ENCODE peak calls at places on chromosomes 6 and 20, in eight cellular contexts. A is left ventricle myocardium inferior, H is astrocyte, D is neuronal stem cell, E is pancreas, S is IMR-90, T is right lobe of liver, V is keratinocyte. R is an unnamed sample. For H3K4me1, the result is how much of the 10 kb centered on the place peaks cover.

GRCh38 chr6:138289739-138290138 is 71.4 kb upstream of the PBOV1 start:
- DNase-seq in A (no peak), H (no peak), D (no peak), E (no peak), S (no peak), T (peak), V (no peak), R (no peak)

GRCh38 chr6:80454197-80454596 is 347.7 kb downstream of the BCKDHB start:
- DNase-seq in A (no peak), H (peak), D (no peak), E (no peak), S (peak), T (no peak), V (peak), R (no peak)

GRCh38 chr6:114084327-114084890 is 113.5 kb upstream of the HDAC2 start:
- DNase-seq in A (no peak), H (peak), D (no peak), E (no peak), S (no peak), T (no peak), V (no peak), R (no peak)

GRCh38 chr6:12324096-12324495 is 33.9 kb downstream of the EDN1 start:
- DNase-seq in A (no peak), H (peak), D (no peak), E (no peak), S (peak), T (no peak), V (peak), R (no peak)

GRCh38 chr6:29965873-29966601 is 23.7 kb downstream of the HLA-A start:
- DNase-seq in A (peak), H (peak), D (no peak), E (peak), S (peak), T (peak), V (no peak), R (peak)

GRCh38 chr6:2166717-2167116 is 78.7 kb downstream of the GMDS start:
- DNase-seq in A (no peak), H (no peak), D (no peak), E (no peak), S (peak), T (no peak), V (no peak), R (no peak)

GRCh38 chr6:104887350-104887749 is 27.6 kb upstream of the HACE1 start:
- DNase-seq in A (no peak), H (peak), D (peak), E (no peak), S (peak), T (no peak), V (no peak), R (no peak)

GRCh38 chr6:126685182-126685581 is 345.3 kb downstream of the CENPW start:
- DNase-seq in A (no peak), H (no peak), D (no peak), E (no peak), S (no peak), T (no peak), V (no peak), R (no peak)

GRCh38 chr6:74356385-74356784 is 660.4 kb downstream of the CD109 start:
- DNase-seq in A (no peak), H (peak), D (no peak), E (no peak), S (peak), T (no peak), V (peak), R (no peak)

GRCh38 chr20:41258489-41258888 is 59.0 kb downstream of the ZHX3 start:
- DNase-seq in A (no peak), H (no peak), D (no peak), E (no peak), S (no peak), T (no peak), V (no peak), R (no peak)

GRCh38 chr6:7821426-7821825 is 89.2 kb downstream of the TXNDC5 start:
- DNase-seq in A (no peak), H (peak), D (no peak), E (no peak), S (peak), T (no peak), V (no peak), R (no peak)

GRCh38 chr20:46592580-46593362 is 42.3 kb upstream of the OCSTAMP start:
- DNase-seq in A (no peak), H (no peak), D (no peak), E (no peak), S (no peak), T (no peak), V (no peak), R (no peak)

GRCh38 chr6:85483041-85483700 is 33.3 kb downstream of the NT5E start:
- DNase-seq in A (peak), H (peak), D (peak), E (peak), S (peak), T (peak), V (no peak), R (peak)
- H3K4me3 ChIP-seq in A (peak), H (no peak), D (no peak), E (no peak), S (no peak), T (no peak), V (no peak), R (no peak)

GRCh38 chr6:158092806-158093205 is 75.3 kb downstream of the SERAC1 start:
- DNase-seq in A (no peak), H (no peak), D (no peak), E (no peak), S (no peak), T (no peak), V (no peak), R (no peak)

GRCh38 chr6:158095671-158096070 is 72.4 kb downstream of the SERAC1 start:
- DNase-seq in A (no peak), H (no peak), D (no peak), E (no peak), S (no peak), T (no peak), V (no peak), R (no peak)

GRCh38 chr6:158095031-158095430 is 73.0 kb downstream of the SERAC1 start:
- DNase-seq in A (no peak), H (no peak), D (no peak), E (no peak), S (no peak), T (no peak), V (no peak), R (no peak)
- H3K4me1 ChIP-seq in A (under half), H (under half), D (under half), E (under half), S (under half), T (under half), V (under half), R (under half)

DNA sequence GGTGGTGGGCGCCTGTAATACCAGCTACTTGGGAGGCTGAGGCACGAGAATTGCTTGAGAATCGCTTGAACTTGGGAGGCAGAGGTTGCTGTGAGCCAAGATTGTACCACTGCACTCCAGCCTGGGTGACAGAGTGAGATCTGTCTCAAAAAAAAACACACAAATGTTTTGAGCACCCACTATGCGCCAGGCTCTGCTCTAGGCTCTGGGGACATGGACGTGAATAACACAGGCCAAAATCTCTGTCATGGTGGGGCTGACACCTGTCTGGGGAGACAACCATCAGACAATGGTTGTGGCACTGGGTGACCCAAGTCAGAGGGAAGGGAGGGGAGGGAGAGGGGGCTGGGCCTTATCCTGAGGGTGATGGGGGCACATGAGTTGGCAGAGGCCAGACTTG is 62.7 kb downstream of the UBE2V1 start:
- DNase-seq in A (no peak), H (no peak), D (no peak), E (no peak), S (no peak), T (no peak), V (no peak), R (no peak)
- H3K4me3 ChIP-seq in A (no peak), H (no peak), D (no peak), E (no peak), S (no peak), T (no peak), V (no peak), R (no peak)

GRCh38 chr6:149323353-149323752 is 5.8 kb downstream of the TAB2 start:
- DNase-seq in A (no peak), H (no peak), D (no peak), E (no peak), S (no peak), T (no peak), V (no peak), R (no peak)

GRCh38 chr6:149328083-149328482 is 10.6 kb downstream of the TAB2 start:
- DNase-seq in A (no peak), H (no peak), D (no peak), E (no peak), S (peak), T (no peak), V (no peak), R (no peak)

GRCh38 chr6:149323925-149324324 is 6.4 kb downstream of the TAB2 start:
- DNase-seq in A (no peak), H (no peak), D (no peak), E (no peak), S (no peak), T (no peak), V (no peak), R (no peak)

GRCh38 chr6:149324428-149324827 is 6.9 kb downstream of the TAB2 start:
- DNase-seq in A (no peak), H (no peak), D (no peak), E (no peak), S (no peak), T (no peak), V (no peak), R (no peak)

DNA sequence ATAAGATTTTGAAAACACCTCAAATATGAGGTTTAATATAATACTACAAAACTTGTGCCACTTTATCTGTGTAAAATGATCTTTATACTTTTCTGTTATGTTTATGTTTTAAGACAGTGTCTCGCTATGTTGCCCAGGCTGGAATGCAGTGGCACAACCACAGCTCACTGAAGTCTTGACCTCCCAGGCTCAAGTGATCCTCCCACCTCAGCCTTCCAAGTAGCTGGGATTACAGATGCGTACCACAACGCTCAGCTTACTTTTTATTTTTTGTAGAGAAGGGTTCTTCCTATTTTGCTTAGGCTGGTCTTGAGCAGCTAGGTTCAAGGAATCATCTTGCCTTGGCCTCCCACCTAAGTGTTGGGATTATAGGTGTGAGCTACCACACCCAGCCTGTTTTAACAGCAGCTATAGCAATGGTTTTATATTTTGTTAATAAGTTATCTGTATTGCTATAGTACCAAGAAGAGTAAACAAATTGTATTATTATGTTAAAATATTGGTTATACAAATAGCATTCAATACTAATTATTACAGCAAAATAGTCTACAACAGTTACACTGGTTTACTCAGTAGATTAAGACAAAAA is 8.2 kb downstream of the TAB2 start:
- DNase-seq in A (no peak), H (no peak), D (no peak), E (no peak), S (no peak), T (no peak), V (no peak), R (no peak)
- H3K4me1 ChIP-seq in A (half or more), H (under half), D (under half), E (under half), S (under half), T (under half), V (under half), R (half or more)

GRCh38 chr20:50540620-50541605 is 30.7 kb downstream of the PTPN1 start:
- DNase-seq in A (no peak), H (peak), D (no peak), E (no peak), S (peak), T (no peak), V (no peak), R (no peak)
- H3K4me3 ChIP-seq in A (no peak), H (peak), D (no peak), E (no peak), S (no peak), T (no peak), V (no peak), R (no peak)